ENCODE peak calls at places on chromosomes 1 and 21, in six cellular contexts. N is esophagus squamous epithelium, D is sigmoid colon, Q is breast epithelium, Y is T-helper 2 cell, P is lung microvascular endothelial cell. T is an unnamed sample.

GRCh38 chr1:1664941-1665814 is 6.4 kb upstream of the CDK11B start:
- DNase-seq in N (no peak), D (peak; percentile 60), Q (peak; percentile 49), Y (no peak), P (no peak), T (no peak)

GRCh38 chr1:235940282-235940681 is 73.6 kb upstream of the LYST start:
- DNase-seq in N (no peak), D (no peak), Q (no peak), Y (no peak), P (no peak), T (no peak)

GRCh38 chr1:184222561-184223157 is 164.2 kb upstream of the C1orf21 start:
- DNase-seq in N (no peak), D (peak; percentile 70), Q (no peak), Y (no peak), P (peak; percentile 73), T (peak; percentile 38)

GRCh38 chr1:93979718-93980319 is 70.6 kb upstream of the GCLM start:
- DNase-seq in N (no peak), D (peak; percentile 80), Q (no peak), Y (no peak), P (peak; percentile 29), T (no peak)

GRCh38 chr1:23577056-23577985 is 18.0 kb upstream of the ID3 start:
- DNase-seq in N (no peak), D (peak; percentile 76), Q (no peak), Y (no peak), P (no peak), T (peak; percentile 74)

GRCh38 chr1:185926562-185926961 is 192.4 kb downstream of the HMCN1 start:
- DNase-seq in N (no peak), D (no peak), Q (no peak), Y (no peak), P (peak; percentile 38), T (no peak)

GRCh38 chr1:153770812-153771211 is 4.4 kb upstream of the SLC27A3 start:
- DNase-seq in N (no peak), D (no peak), Q (no peak), Y (no peak), P (peak; percentile 42), T (no peak)

GRCh38 chr21:45150630-45151265 is 76.4 kb downstream of the ADARB1 start:
- DNase-seq in N (no peak), D (peak; percentile 48), Q (no peak), Y (no peak), P (no peak), T (no peak)

GRCh38 chr1:232435746-232436145 is 194.2 kb downstream of the SIPA1L2 start:
- DNase-seq in N (no peak), D (peak; percentile 76), Q (no peak), Y (no peak), P (no peak), T (no peak)

GRCh38 chr1:15803380-15803779 is 4.1 kb downstream of the UQCRHL start:
- DNase-seq in N (no peak), D (no peak), Q (no peak), Y (no peak), P (peak; percentile 71), T (peak; percentile 52)

GRCh38 chr1:200323856-200324400 is 85.9 kb downstream of the ZNF281 start:
- DNase-seq in N (no peak), D (no peak), Q (no peak), Y (no peak), P (no peak), T (no peak)

GRCh38 chr21:34762761-34763160 is 94.0 kb downstream of the CLIC6 start:
- DNase-seq in N (no peak), D (no peak), Q (no peak), Y (no peak), P (no peak), T (no peak)

GRCh38 chr1:85199667-85200366 is 999 bp downstream of the SYDE2 start:
- DNase-seq in N (no peak), D (no peak), Q (no peak), Y (no peak), P (peak; percentile 9), T (no peak)

GRCh38 chr1:150576367-150576711 is 3.1 kb downstream of the MCL1 start:
- DNase-seq in N (no peak), D (no peak), Q (no peak), Y (no peak), P (no peak), T (no peak)

GRCh38 chr1:10968411-10968826 is 44.0 kb upstream of the TARDBP start:
- DNase-seq in N (no peak), D (no peak), Q (no peak), Y (no peak), P (peak; percentile 11), T (no peak)

GRCh38 chr1:12369258-12369657 is 139.4 kb downstream of the VPS13D start:
- DNase-seq in N (no peak), D (no peak), Q (no peak), Y (no peak), P (no peak), T (no peak)

GRCh38 chr1:48228156-48228555 is 5.6 kb downstream of the SLC5A9 start:
- DNase-seq in N (no peak), D (no peak), Q (no peak), Y (no peak), P (no peak), T (no peak)

GRCh38 chr1:39305555-39305954 is 101.1 kb downstream of the MACF1 start:
- DNase-seq in N (no peak), D (no peak), Q (no peak), Y (no peak), P (no peak), T (no peak)

GRCh38 chr1:164703415-164703814 is 144.4 kb downstream of the PBX1 start:
- DNase-seq in N (no peak), D (peak; percentile 89), Q (no peak), Y (no peak), P (no peak), T (no peak)

GRCh38 chr1:154609398-154610380 is 1.7 kb upstream of the ADAR start:
- DNase-seq in N (no peak), D (no peak), Q (no peak), Y (no peak), P (no peak), T (no peak)

GRCh38 chr1:175146535-175147213 is 45.9 kb downstream of the KIAA0040 start:
- DNase-seq in N (no peak), D (peak; percentile 77), Q (peak; percentile 71), Y (peak; percentile 47), P (peak; percentile 71), T (peak; percentile 58)

GRCh38 chr21:35015435-35016024 is 33.6 kb downstream of the RUNX1 start:
- DNase-seq in N (no peak), D (no peak), Q (no peak), Y (no peak), P (no peak), T (no peak)

GRCh38 chr1:180836414-180836813 is 76.3 kb upstream of the KIAA1614 start:
- DNase-seq in N (no peak), D (no peak), Q (no peak), Y (no peak), P (no peak), T (no peak)

GRCh38 chr1:177119311-177119710 is 45.2 kb downstream of the ASTN1 start:
- DNase-seq in N (no peak), D (no peak), Q (no peak), Y (no peak), P (no peak), T (no peak)

GRCh38 chr1:153355445-153356071 is 2.1 kb upstream of the S100A9 start:
- DNase-seq in N (no peak), D (no peak), Q (no peak), Y (no peak), P (peak; percentile 71), T (peak; percentile 40)

GRCh38 chr1:45854724-45855123 is 51.3 kb downstream of the MAST2 start:
- DNase-seq in N (no peak), D (no peak), Q (no peak), Y (no peak), P (no peak), T (no peak)

GRCh38 chr1:10399487-10399917 is 638 bp downstream of the PGD start:
- DNase-seq in N (no peak), D (peak; percentile 66), Q (no peak), Y (no peak), P (peak; percentile 59), T (peak; percentile 57)

GRCh38 chr1:236207569-236207968 is 65.2 kb downstream of the GPR137B start:
- DNase-seq in N (no peak), D (no peak), Q (no peak), Y (no peak), P (no peak), T (no peak)

GRCh38 chr1:162003061-162003824 is 20.4 kb downstream of the OLFML2B start:
- DNase-seq in N (no peak), D (peak; percentile 77), Q (no peak), Y (no peak), P (no peak), T (no peak)

GRCh38 chr1:86860020-86860419 is 53.9 kb downstream of the SELENOF start:
- DNase-seq in N (no peak), D (no peak), Q (no peak), Y (no peak), P (no peak), T (no peak)

GRCh38 chr21:44392916-44393315 is 39.5 kb downstream of the TRPM2 start:
- DNase-seq in N (no peak), D (no peak), Q (no peak), Y (no peak), P (no peak), T (no peak)

GRCh38 chr1:110425611-110426152 is 18.2 kb upstream of the LAMTOR5 start:
- DNase-seq in N (no peak), D (peak; percentile 61), Q (no peak), Y (no peak), P (no peak), T (no peak)

GRCh38 chr1:88892146-88892877 is 945 bp upstream of the GTF2B start:
- DNase-seq in N (no peak), D (no peak), Q (no peak), Y (no peak), P (peak; percentile 69), T (no peak)

GRCh38 chr21:34510148-34511142 is 1.6 kb downstream of the KCNE1 start:
- DNase-seq in N (no peak), D (peak; percentile 82), Q (peak; percentile 62), Y (no peak), P (peak; percentile 86), T (peak; percentile 55)

GRCh38 chr1:153573351-153573750 is 7.7 kb upstream of the S100A2 start:
- DNase-seq in N (no peak), D (no peak), Q (no peak), Y (no peak), P (peak; percentile 39), T (no peak)

GRCh38 chr1:39205102-39205780 is 746 bp downstream of the MACF1 start:
- DNase-seq in N (no peak), D (no peak), Q (no peak), Y (no peak), P (no peak), T (no peak)

GRCh38 chr1:68229927-68230812 is 2.2 kb downstream of the WLS start:
- DNase-seq in N (no peak), D (no peak), Q (no peak), Y (no peak), P (peak; percentile 66), T (no peak)

GRCh38 chr1:185238447-185238846 is 78.6 kb downstream of the IVNS1ABP start:
- DNase-seq in N (no peak), D (no peak), Q (no peak), Y (no peak), P (peak; percentile 43), T (peak; percentile 3)

GRCh38 chr1:12153181-12153785 is 13.5 kb upstream of the TNFRSF1B start:
- DNase-seq in N (peak; percentile 27), D (no peak), Q (no peak), Y (no peak), P (no peak), T (no peak)